ENCODE peak calls at places on chromosomes 2 and 18, in six cellular contexts. One of them, this sample, is unnamed.

GRCh38 chr2:46379213-46380037 is 82.2 kb downstream of the EPAS1 start:
- DNase-seq in mammary epithelial cell: no peak
- DNase-seq in HCT116: no peak
- DNase-seq in breast epithelium: no peak
- DNase-seq in CD4-positive, CD25-positive, alpha-beta regulatory T cell: no peak
- DNase-seq in GM23248: no peak
- DNase-seq in this sample: no peak

GRCh38 chr2:22999951-23000350 is 385.0 kb upstream of the KLHL29 start:
- DNase-seq in mammary epithelial cell: no peak
- DNase-seq in breast epithelium: no peak
- DNase-seq in CD4-positive, CD25-positive, alpha-beta regulatory T cell: no peak
- DNase-seq in GM23248: peak; percentile 35
- DNase-seq in HCT116: no peak
- DNase-seq in this sample: no peak

GRCh38 chr2:43837831-43838559 is 644 bp downstream of the ABCG5 start:
- DNase-seq in breast epithelium: peak; percentile 13
- DNase-seq in CD4-positive, CD25-positive, alpha-beta regulatory T cell: no peak
- DNase-seq in GM23248: no peak
- DNase-seq in HCT116: no peak
- DNase-seq in mammary epithelial cell: no peak
- DNase-seq in this sample: no peak

GRCh38 chr2:42314892-42315468 is 46.0 kb downstream of the COX7A2L start:
- DNase-seq in CD4-positive, CD25-positive, alpha-beta regulatory T cell: no peak
- DNase-seq in HCT116: no peak
- DNase-seq in GM23248: peak; percentile 93
- DNase-seq in mammary epithelial cell: peak; percentile 84
- DNase-seq in breast epithelium: no peak
- DNase-seq in this sample: no peak

GRCh38 chr2:191983186-191983585 is 136.3 kb upstream of the CAVIN2 start:
- DNase-seq in CD4-positive, CD25-positive, alpha-beta regulatory T cell: no peak
- DNase-seq in breast epithelium: no peak
- DNase-seq in HCT116: no peak
- DNase-seq in GM23248: no peak
- DNase-seq in mammary epithelial cell: no peak
- DNase-seq in this sample: no peak

GRCh38 chr18:36095936-36096519 is 28.7 kb upstream of the RPRD1A start:
- DNase-seq in GM23248: peak; percentile 81
- DNase-seq in mammary epithelial cell: peak; percentile 56
- DNase-seq in HCT116: peak; percentile 71
- DNase-seq in breast epithelium: no peak
- DNase-seq in CD4-positive, CD25-positive, alpha-beta regulatory T cell: peak; percentile 46
- DNase-seq in this sample: no peak

GRCh38 chr2:102446936-102447335 is 24.0 kb downstream of the IL18RAP start:
- DNase-seq in breast epithelium: no peak
- DNase-seq in GM23248: no peak
- DNase-seq in CD4-positive, CD25-positive, alpha-beta regulatory T cell: no peak
- DNase-seq in HCT116: no peak
- DNase-seq in mammary epithelial cell: no peak
- DNase-seq in this sample: no peak

GRCh38 chr2:15170068-15170775 is 390.9 kb downstream of the NBAS start:
- DNase-seq in breast epithelium: no peak
- DNase-seq in HCT116: no peak
- DNase-seq in GM23248: peak; percentile 58
- DNase-seq in mammary epithelial cell: no peak
- DNase-seq in CD4-positive, CD25-positive, alpha-beta regulatory T cell: no peak
- DNase-seq in this sample: no peak

GRCh38 chr2:112032615-112033457 is 22.2 kb upstream of the TMEM87B start:
- DNase-seq in GM23248: peak; percentile 78
- DNase-seq in CD4-positive, CD25-positive, alpha-beta regulatory T cell: no peak
- DNase-seq in breast epithelium: peak; percentile 67
- DNase-seq in mammary epithelial cell: peak; percentile 91
- DNase-seq in HCT116: peak; percentile 48
- DNase-seq in this sample: no peak

GRCh38 chr2:28080911-28081310 is 190.4 kb downstream of the BABAM2 start:
- DNase-seq in HCT116: no peak
- DNase-seq in CD4-positive, CD25-positive, alpha-beta regulatory T cell: no peak
- DNase-seq in breast epithelium: no peak
- DNase-seq in mammary epithelial cell: no peak
- DNase-seq in GM23248: peak; percentile 53
- DNase-seq in this sample: no peak

GRCh38 chr2:134760385-134760784 is 41.6 kb upstream of the TMEM163 start:
- DNase-seq in GM23248: no peak
- DNase-seq in HCT116: no peak
- DNase-seq in breast epithelium: no peak
- DNase-seq in CD4-positive, CD25-positive, alpha-beta regulatory T cell: no peak
- DNase-seq in mammary epithelial cell: no peak
- DNase-seq in this sample: no peak

GRCh38 chr18:12315481-12315880 is 7.4 kb downstream of the TUBB6 start:
- DNase-seq in breast epithelium: no peak
- DNase-seq in CD4-positive, CD25-positive, alpha-beta regulatory T cell: no peak
- DNase-seq in mammary epithelial cell: no peak
- DNase-seq in HCT116: no peak
- DNase-seq in GM23248: peak; percentile 79
- DNase-seq in this sample: no peak

GRCh38 chr2:226446406-226447001 is 353.1 kb downstream of the IRS1 start:
- DNase-seq in breast epithelium: no peak
- DNase-seq in HCT116: no peak
- DNase-seq in CD4-positive, CD25-positive, alpha-beta regulatory T cell: no peak
- DNase-seq in GM23248: peak; percentile 34
- DNase-seq in mammary epithelial cell: no peak
- DNase-seq in this sample: no peak

DNA sequence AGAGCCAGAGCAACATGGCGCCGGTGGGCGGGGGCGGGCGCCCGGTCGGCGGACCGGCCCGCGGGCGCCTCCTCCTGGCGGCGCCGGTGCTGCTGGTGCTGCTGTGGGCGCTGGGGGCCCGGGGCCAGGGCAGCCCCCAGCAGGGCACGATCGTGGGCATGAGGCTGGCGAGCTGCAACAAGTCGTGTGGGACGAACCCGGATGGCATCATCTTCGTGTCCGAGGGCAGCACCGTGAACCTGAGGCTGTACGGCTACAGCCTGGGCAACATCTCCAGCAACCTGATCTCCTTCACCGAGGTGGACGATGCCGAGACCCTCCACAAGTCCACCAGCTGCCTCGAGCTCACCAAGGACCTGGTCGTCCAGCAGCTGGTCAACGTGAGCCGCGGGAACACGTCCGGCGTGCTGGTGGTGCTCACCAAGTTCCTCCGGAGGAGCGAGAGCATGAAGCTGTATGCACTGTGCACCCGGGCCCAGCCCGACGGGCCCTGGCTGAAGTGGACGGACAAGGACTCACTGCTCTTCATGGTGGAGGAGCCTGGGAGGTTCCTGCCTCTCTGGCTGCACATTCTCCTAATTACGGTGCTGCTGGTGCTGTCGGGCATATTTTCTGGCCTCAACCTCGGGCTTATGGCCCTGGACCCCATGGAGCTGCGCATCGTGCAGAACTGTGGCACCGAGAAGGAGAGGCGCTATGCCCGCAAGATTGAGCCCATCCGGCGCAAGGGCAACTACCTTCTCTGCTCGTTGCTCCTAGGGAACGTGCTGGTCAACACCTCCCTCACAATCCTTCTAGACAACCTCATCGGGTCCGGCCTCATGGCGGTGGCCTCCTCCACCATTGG is 507 bp downstream of the CNNM4 start:
- DNase-seq in GM23248: peak; percentile 60
- DNase-seq in mammary epithelial cell: no peak
- DNase-seq in CD4-positive, CD25-positive, alpha-beta regulatory T cell: peak; percentile 81
- DNase-seq in HCT116: no peak
- DNase-seq in breast epithelium: peak; percentile 39
- DNase-seq in this sample: peak; percentile 73
- H3K27ac ChIP-seq in GM23248: peak overlapping the region; percentile 19
- H3K27ac ChIP-seq in mammary epithelial cell: no peak overlapping the region
- H3K27ac ChIP-seq in CD4-positive, CD25-positive, alpha-beta regulatory T cell: peak overlapping the region; percentile 9
- H3K27ac ChIP-seq in HCT116: peak overlapping the region; percentile 62
- H3K27ac ChIP-seq in breast epithelium: peak overlapping the region; percentile 92
- H3K27ac ChIP-seq in this sample: peak overlapping the region; percentile 30

DNA sequence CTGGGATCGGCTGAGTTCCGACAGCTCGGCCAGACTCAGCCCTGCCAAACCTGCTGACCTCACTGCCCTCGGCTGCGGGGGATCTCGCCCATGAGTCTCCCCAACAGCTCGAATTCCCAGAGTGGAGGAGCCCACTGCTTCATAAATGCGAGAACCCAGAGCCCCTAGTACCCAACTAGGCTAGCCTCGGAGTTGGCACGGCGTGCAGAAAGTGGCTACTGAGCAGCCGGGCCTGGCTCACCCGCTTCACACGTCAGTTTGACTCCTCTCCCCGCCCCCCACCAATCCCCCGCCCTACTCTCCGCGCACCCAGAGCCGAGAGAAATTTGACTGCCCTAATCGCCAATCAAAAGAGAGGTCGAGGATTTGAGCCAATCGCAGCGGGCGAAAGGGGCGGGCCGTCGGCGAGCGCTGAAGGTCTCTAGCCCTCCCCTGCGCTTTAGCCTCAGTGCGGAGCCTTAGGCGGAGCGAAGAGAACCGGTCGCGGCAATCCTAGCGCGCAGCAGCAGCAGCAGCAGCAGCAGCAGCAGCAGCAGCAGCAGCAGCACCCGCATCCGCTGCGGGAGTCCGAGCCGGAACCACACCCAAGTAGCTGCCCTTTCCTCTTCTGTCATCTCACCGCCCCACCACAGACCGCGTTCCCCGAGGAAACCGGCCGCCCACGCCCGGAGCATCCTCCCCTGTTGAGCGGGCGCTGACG is at the start of gene GLS:
- DNase-seq in breast epithelium: peak; percentile 95
- DNase-seq in mammary epithelial cell: peak; percentile 97
- DNase-seq in CD4-positive, CD25-positive, alpha-beta regulatory T cell: peak; percentile 97
- DNase-seq in HCT116: peak; percentile 95
- DNase-seq in GM23248: peak; percentile 98
- DNase-seq in this sample: peak; percentile 94
- H3K4me1 ChIP-seq in breast epithelium: no peaks in the 10 kb centered on the region
- H3K4me1 ChIP-seq in mammary epithelial cell: peaks cover 8% of the 10 kb centered on the region
- H3K4me1 ChIP-seq in CD4-positive, CD25-positive, alpha-beta regulatory T cell: peaks cover 61% of the 10 kb centered on the region
- H3K4me1 ChIP-seq in HCT116: peaks cover 21% of the 10 kb centered on the region
- H3K4me1 ChIP-seq in GM23248: peaks cover 22% of the 10 kb centered on the region
- H3K4me1 ChIP-seq in this sample: peaks cover 50% of the 10 kb centered on the region

DNA sequence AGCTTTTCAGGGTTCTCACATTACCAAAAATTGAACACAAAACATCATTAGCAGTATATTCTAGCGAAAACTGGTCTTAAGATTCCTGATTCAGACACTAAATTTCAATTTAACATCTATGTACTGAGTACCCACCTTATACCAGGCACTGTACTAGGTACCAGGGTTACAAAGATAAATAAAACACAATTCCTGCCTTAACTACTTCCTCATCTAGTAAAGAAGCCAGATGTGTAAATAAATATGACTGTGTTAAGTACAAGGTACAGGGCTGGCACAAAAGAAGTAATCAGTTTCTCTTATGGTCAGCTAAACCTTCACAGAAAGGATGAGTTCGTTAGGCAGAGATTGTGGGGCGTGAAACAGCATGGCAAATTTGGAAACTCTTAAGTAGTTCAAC is 6.1 kb downstream of the FARSB start:
- DNase-seq in HCT116: no peak
- DNase-seq in CD4-positive, CD25-positive, alpha-beta regulatory T cell: no peak
- DNase-seq in mammary epithelial cell: no peak
- DNase-seq in GM23248: no peak
- DNase-seq in breast epithelium: no peak
- DNase-seq in this sample: no peak
- H3K36me3 ChIP-seq in HCT116: peaks cover 9% of the 10 kb centered on the region
- H3K36me3 ChIP-seq in CD4-positive, CD25-positive, alpha-beta regulatory T cell: peaks cover 20% of the 10 kb centered on the region
- H3K36me3 ChIP-seq in mammary epithelial cell: peaks cover 11% of the 10 kb centered on the region
- H3K36me3 ChIP-seq in GM23248: peaks cover 11% of the 10 kb centered on the region
- H3K36me3 ChIP-seq in breast epithelium: no peaks in the 10 kb centered on the region
- H3K36me3 ChIP-seq in this sample: peaks cover 17% of the 10 kb centered on the region

DNA sequence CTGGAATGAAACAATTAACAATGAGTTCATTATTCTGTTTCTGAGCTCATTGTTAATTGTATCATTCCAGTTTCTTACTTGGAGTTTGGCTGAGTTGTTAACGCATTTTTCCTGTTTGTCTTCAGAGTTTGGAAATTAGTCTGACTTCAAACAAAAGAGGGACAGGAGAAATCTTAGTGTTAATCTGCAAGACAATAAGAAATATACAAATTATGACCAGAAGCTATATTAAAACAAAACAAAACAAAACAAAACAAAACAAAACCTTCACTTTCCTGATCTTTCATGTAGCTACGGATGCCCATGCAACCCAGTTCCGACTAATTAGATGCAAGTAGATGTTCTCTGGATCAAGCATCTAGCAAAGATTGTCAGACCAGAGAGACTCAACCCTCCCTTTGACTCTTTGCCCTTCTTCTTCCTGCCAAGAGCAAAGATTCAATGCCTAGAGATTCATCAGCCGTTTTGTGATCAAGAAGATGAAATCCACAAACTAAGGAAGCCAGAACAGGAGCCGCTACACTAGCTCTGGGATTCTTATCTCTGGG is 686.2 kb upstream of the FSHR start:
- DNase-seq in mammary epithelial cell: no peak
- DNase-seq in GM23248: no peak
- DNase-seq in breast epithelium: no peak
- DNase-seq in HCT116: no peak
- DNase-seq in CD4-positive, CD25-positive, alpha-beta regulatory T cell: no peak
- DNase-seq in this sample: no peak
- H3K27ac ChIP-seq in mammary epithelial cell: no peak overlapping the region
- H3K27ac ChIP-seq in GM23248: no peak overlapping the region
- H3K27ac ChIP-seq in breast epithelium: peak overlapping the region; percentile 89
- H3K27ac ChIP-seq in HCT116: no peak overlapping the region
- H3K27ac ChIP-seq in CD4-positive, CD25-positive, alpha-beta regulatory T cell: no peak overlapping the region
- H3K27ac ChIP-seq in this sample: no peak overlapping the region

GRCh38 chr2:231714639-231715498 is 6.5 kb downstream of the PTMA start:
- DNase-seq in HCT116: peak; percentile 38
- DNase-seq in mammary epithelial cell: peak; percentile 26
- DNase-seq in GM23248: peak; percentile 68
- DNase-seq in CD4-positive, CD25-positive, alpha-beta regulatory T cell: peak; percentile 75
- DNase-seq in breast epithelium: peak; percentile 38
- DNase-seq in this sample: peak; percentile 73

GRCh38 chr2:231717281-231718180 is 9.2 kb downstream of the PTMA start:
- DNase-seq in mammary epithelial cell: peak; percentile 47
- DNase-seq in HCT116: peak; percentile 64
- DNase-seq in CD4-positive, CD25-positive, alpha-beta regulatory T cell: no peak
- DNase-seq in GM23248: peak; percentile 73
- DNase-seq in breast epithelium: no peak
- DNase-seq in this sample: no peak

GRCh38 chr2:231715988-231716616 is 7.8 kb downstream of the PTMA start:
- DNase-seq in CD4-positive, CD25-positive, alpha-beta regulatory T cell: no peak
- DNase-seq in mammary epithelial cell: no peak
- DNase-seq in GM23248: peak; percentile 58
- DNase-seq in breast epithelium: no peak
- DNase-seq in HCT116: no peak
- DNase-seq in this sample: no peak

GRCh38 chr2:231715499-231715837 is 7.1 kb downstream of the PTMA start:
- DNase-seq in HCT116: no peak
- DNase-seq in GM23248: no peak
- DNase-seq in CD4-positive, CD25-positive, alpha-beta regulatory T cell: no peak
- DNase-seq in mammary epithelial cell: no peak
- DNase-seq in breast epithelium: no peak
- DNase-seq in this sample: no peak

GRCh38 chr2:231716641-231717280 is 8.4 kb downstream of the PTMA start:
- DNase-seq in GM23248: peak; percentile 67
- DNase-seq in breast epithelium: no peak
- DNase-seq in CD4-positive, CD25-positive, alpha-beta regulatory T cell: no peak
- DNase-seq in HCT116: no peak
- DNase-seq in mammary epithelial cell: no peak
- DNase-seq in this sample: no peak
- H3K4me1 ChIP-seq in GM23248: peaks cover 33% of the 10 kb centered on the region
- H3K4me1 ChIP-seq in breast epithelium: peaks cover 11% of the 10 kb centered on the region
- H3K4me1 ChIP-seq in CD4-positive, CD25-positive, alpha-beta regulatory T cell: peaks cover 29% of the 10 kb centered on the region
- H3K4me1 ChIP-seq in HCT116: peaks cover 64% of the 10 kb centered on the region
- H3K4me1 ChIP-seq in mammary epithelial cell: peaks cover 12% of the 10 kb centered on the region
- H3K4me1 ChIP-seq in this sample: peaks cover 27% of the 10 kb centered on the region

This sample was measured in CD8-positive, alpha-beta T cell.